ENCODE peak calls at places on chromosome 14, in eight cellular contexts. L is NCI-H748 treated with DMSO at 0.1 percent for 48 hours, A is KG1, S is natural killer cell, V is GM23248, T is NCI-H2081, R is brain microvascular endothelial cell, X is RKO. Q is an unnamed sample.

GRCh38 chr14:71266994-71267636 is 359.9 kb downstream of the PCNX1 start:
- DNase-seq in L (no peak), A (no peak), S (no peak), V (peak; percentile 87), T (no peak), R (peak; percentile 41), X (peak; percentile 21), Q (peak; percentile 47)

GRCh38 chr14:100824946-100825690 is 800 bp upstream of the MEG3 start:
- DNase-seq in L (no peak), A (no peak), S (no peak), V (no peak), T (no peak), R (no peak), X (no peak), Q (no peak)

GRCh38 chr14:65424531-65424930 is 12.0 kb downstream of the FUT8 start:
- DNase-seq in L (no peak), A (no peak), S (no peak), V (no peak), T (no peak), R (no peak), X (no peak), Q (no peak)

GRCh38 chr14:95679995-95680735 is 6.1 kb upstream of the TCL1B start:
- DNase-seq in L (no peak), A (no peak), S (no peak), V (no peak), T (peak; percentile 64), R (no peak), X (no peak), Q (no peak)

GRCh38 chr14:82153689-82154088 is 620.0 kb upstream of the SEL1L start:
- DNase-seq in L (no peak), A (no peak), S (no peak), V (no peak), T (no peak), R (no peak), X (no peak), Q (no peak)

GRCh38 chr14:20657216-20658211 is 16.0 kb upstream of the OR6S1 start:
- DNase-seq in L (no peak), A (no peak), S (no peak), V (no peak), T (no peak), R (peak; percentile 49), X (no peak), Q (no peak)

GRCh38 chr14:99067141-99067920 is 204.7 kb downstream of the BCL11B start:
- DNase-seq in L (no peak), A (no peak), S (no peak), V (no peak), T (no peak), R (no peak), X (no peak), Q (no peak)

GRCh38 chr14:21106191-21106505 is 5.3 kb downstream of the TMEM253 start:
- DNase-seq in L (no peak), A (no peak), S (no peak), V (peak; percentile 88), T (no peak), R (no peak), X (no peak), Q (no peak)

GRCh38 chr14:29321646-29322045 is 555.1 kb downstream of the FOXG1 start:
- DNase-seq in L (no peak), A (no peak), S (no peak), V (peak; percentile 78), T (no peak), R (peak; percentile 56), X (no peak), Q (no peak)

GRCh38 chr14:103908580-103908979 is 19.7 kb upstream of the TDRD9 start:
- DNase-seq in L (no peak), A (no peak), S (no peak), V (no peak), T (no peak), R (no peak), X (no peak), Q (no peak)

GRCh38 chr14:100115726-100116125 is 43.7 kb downstream of the DEGS2 start:
- DNase-seq in L (no peak), A (no peak), S (no peak), V (no peak), T (no peak), R (no peak), X (no peak), Q (no peak)

GRCh38 chr14:95463173-95463901 is 53.1 kb downstream of the SYNE3 start:
- DNase-seq in L (peak; percentile 72), A (no peak), S (no peak), V (no peak), T (peak; percentile 97), R (no peak), X (no peak), Q (no peak)

GRCh38 chr14:98704441-98704840 is 567.6 kb downstream of the BCL11B start:
- DNase-seq in L (no peak), A (no peak), S (peak; percentile 21), V (no peak), T (no peak), R (no peak), X (no peak), Q (no peak)

GRCh38 chr14:22599349-22599748 is 1.2 kb downstream of the ABHD4 start:
- DNase-seq in L (no peak), A (no peak), S (no peak), V (no peak), T (no peak), R (no peak), X (no peak), Q (no peak)